ENCODE peak calls at places on chromosomes 6 and 20, in five cellular contexts. J, W, T, H and A are unnamed samples. For H3K4me1 and H3K36me3, the result is how much of the 10 kb centered on the place peaks cover.

GRCh38 chr6:215335-216034 is 76.8 kb upstream of the DUSP22 start:
- DNase-seq in W (peak), T (no peak), H (no peak), J (peak), A (no peak)

GRCh38 chr6:42304313-42304712 is 86.7 kb upstream of the MRPS10 start:
- DNase-seq in H (peak), W (peak), T (no peak), J (no peak), A (peak)

GRCh38 chr6:97129111-97129510 is 153.9 kb downstream of the MMS22L start:
- DNase-seq in J (no peak), H (no peak), W (peak), T (peak), A (no peak)

GRCh38 chr6:150528648-150529285 is 70.9 kb upstream of the PLEKHG1 start:
- DNase-seq in H (peak), J (no peak), W (peak), T (peak), A (peak)

GRCh38 chr20:32343438-32343837 is 14.7 kb upstream of the ASXL1 start:
- DNase-seq in W (peak), T (peak), J (no peak), H (no peak), A (no peak)

GRCh38 chr6:151627689-151628444 is 134.1 kb downstream of the CCDC170 start:
- DNase-seq in T (no peak), H (no peak), W (no peak), J (no peak), A (no peak)

GRCh38 chr6:28876702-28877101 is 47.1 kb downstream of the TRIM27 start:
- DNase-seq in T (no peak), J (no peak), H (no peak), W (no peak), A (no peak)

GRCh38 chr20:56430957-56431356 is 18.9 kb downstream of the CASS4 start:
- DNase-seq in J (no peak), H (no peak), T (no peak), W (no peak), A (no peak)

GRCh38 chr6:159887146-159887545 is 3.6 kb upstream of the MAS1 start:
- DNase-seq in T (no peak), W (no peak), H (no peak), J (no peak), A (no peak)

GRCh38 chr20:50865591-50865990 is 65.6 kb downstream of the ADNP start:
- DNase-seq in T (no peak), H (no peak), J (no peak), W (no peak), A (no peak)

GRCh38 chr6:93721386-93722048 is 302.2 kb upstream of the EPHA7 start:
- DNase-seq in T (peak), W (peak), J (no peak), H (no peak), A (peak)

GRCh38 chr6:27986928-27987725 is 30.1 kb downstream of the OR2B6 start:
- DNase-seq in T (peak), J (no peak), W (no peak), H (no peak), A (no peak)

GRCh38 chr6:52640170-52640569 is 30.7 kb upstream of the TMEM14A start:
- DNase-seq in T (peak), W (peak), J (no peak), H (no peak), A (no peak)

GRCh38 chr20:47160992-47161391 is 195.5 kb downstream of the ZMYND8 start:
- DNase-seq in T (no peak), J (peak), W (no peak), H (no peak), A (no peak)

GRCh38 chr20:13274311-13274965 is 53.4 kb downstream of the ISM1 start:
- DNase-seq in J (no peak), W (no peak), T (no peak), H (no peak), A (no peak)

GRCh38 chr20:16263582-16263981 is 309.7 kb downstream of the KIF16B start:
- DNase-seq in W (no peak), H (no peak), J (no peak), T (no peak), A (no peak)

GRCh38 chr6:157552171-157552747 is 171.3 kb downstream of the ZDHHC14 start:
- DNase-seq in J (no peak), T (no peak), H (no peak), W (no peak), A (no peak)

GRCh38 chr20:47241345-47241781 is 115.1 kb downstream of the ZMYND8 start:
- DNase-seq in J (no peak), T (peak), W (peak), H (no peak), A (no peak)

GRCh38 chr6:107800564-107801164 is 23.4 kb downstream of the SCML4 start:
- DNase-seq in W (peak), J (no peak), H (no peak), T (peak), A (no peak)

GRCh38 chr6:47242483-47243386 is 67.0 kb downstream of the TNFRSF21 start:
- DNase-seq in J (peak), W (peak), H (peak), T (peak), A (peak)

GRCh38 chr6:24831771-24832718 is 33.3 kb upstream of the ARMH2 start:
- DNase-seq in H (no peak), J (no peak), W (peak), T (no peak), A (no peak)

GRCh38 chr6:158655569-158656450 is 6.0 kb downstream of the SYTL3 start:
- DNase-seq in J (peak), T (peak), W (no peak), H (peak), A (no peak)

GRCh38 chr20:13286600-13286999 is 65.5 kb downstream of the ISM1 start:
- DNase-seq in W (no peak), H (no peak), T (no peak), J (peak), A (no peak)

GRCh38 chr20:50958733-50959542 is at the start of gene MOCS3:
- DNase-seq in J (peak), T (peak), H (peak), W (peak), A (peak)

DNA sequence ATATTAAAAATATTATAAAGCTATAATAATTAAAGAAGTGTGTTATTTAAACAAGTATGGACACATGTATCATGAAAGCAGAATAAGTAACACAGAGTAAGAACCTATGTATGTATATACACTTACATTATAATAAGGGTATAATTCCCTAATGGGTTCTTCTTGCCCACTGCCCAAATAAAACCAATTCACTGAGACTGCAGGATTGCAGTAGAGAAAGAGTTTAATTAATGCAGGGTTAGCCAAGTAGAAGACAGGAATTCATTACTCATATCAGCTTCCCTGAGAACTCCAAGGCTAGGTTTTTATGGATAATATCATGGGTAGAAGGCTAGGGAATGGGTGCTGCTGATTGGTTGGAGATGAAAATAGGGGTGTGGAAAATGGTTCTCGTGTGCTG is 53.8 kb upstream of the SAMD3 start:
- DNase-seq in T (no peak), J (no peak), W (no peak), H (no peak), A (no peak)
- H3K4me1 ChIP-seq in T (under half), J (under half), W (under half), H (under half), A (under half)

DNA sequence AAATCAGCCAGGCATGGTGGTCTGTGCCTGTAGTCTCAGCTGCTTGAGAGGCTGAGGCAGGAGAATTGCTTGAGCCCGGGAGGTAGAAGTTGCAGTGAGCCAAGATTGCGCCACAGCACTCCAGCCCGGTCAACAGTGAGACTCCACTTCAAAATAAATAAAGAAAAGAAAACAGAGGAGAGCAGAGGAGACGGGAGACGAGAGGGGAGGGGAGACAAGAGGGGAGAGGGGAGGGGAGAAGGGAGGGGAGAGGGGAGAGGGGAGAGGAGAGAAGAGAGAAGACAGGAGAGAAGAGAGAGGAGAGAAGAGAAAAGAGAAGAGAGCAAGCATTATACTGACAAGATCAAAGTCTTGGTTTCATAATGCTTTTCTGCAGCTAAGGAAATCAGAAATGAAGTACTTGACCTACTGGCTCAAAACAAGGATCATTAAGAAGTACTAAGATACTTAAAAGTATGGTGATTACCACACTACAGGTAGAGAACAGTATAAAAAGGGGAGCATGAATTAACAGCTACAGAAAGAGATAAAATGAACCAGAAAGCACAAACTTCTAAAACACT is 30.5 kb downstream of the FAM8A1 start:
- DNase-seq in T (peak), J (peak), W (peak), H (no peak), A (no peak)
- H3K36me3 ChIP-seq in T (under half), J (under half), W (under half), H (under half), A (under half)

DNA sequence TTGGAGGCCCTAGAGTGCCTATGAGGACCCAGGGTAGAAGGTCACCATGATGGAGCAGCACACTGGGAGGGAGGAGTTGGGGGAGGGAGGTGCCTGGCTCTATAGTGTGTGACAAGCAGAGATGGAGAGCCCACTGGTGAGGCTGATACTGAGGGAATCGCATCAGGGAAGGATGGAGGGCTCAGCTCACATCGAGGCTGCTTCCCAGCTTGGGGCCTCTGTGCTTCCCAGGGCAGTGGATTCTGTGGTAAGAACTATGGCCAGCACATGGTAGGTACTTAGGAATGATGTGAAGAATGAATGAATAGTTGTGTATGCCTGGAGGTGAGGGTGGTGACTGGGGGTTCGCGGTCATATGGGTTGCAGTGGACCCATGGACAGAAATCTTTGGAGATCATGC is 1.3 kb upstream of the EPB41L1 start:
- DNase-seq in H (peak), J (no peak), T (no peak), W (no peak), A (no peak)
- TF ChIP-seq CTCF in H (no peak), J (no peak), T (no peak), W (no peak), A (no peak)

GRCh38 chr6:16135078-16135477 is 6.2 kb downstream of the MYLIP start:
- DNase-seq in T (no peak), J (no peak), H (no peak), W (no peak), A (no peak)

GRCh38 chr6:16134430-16134829 is 5.5 kb downstream of the MYLIP start:
- DNase-seq in T (no peak), W (no peak), J (no peak), H (no peak), A (no peak)

GRCh38 chr6:16137451-16137801 is 8.5 kb downstream of the MYLIP start:
- DNase-seq in H (no peak), J (no peak), W (no peak), T (no peak), A (no peak)

GRCh38 chr6:16136086-16136485 is 7.2 kb downstream of the MYLIP start:
- DNase-seq in J (no peak), W (no peak), H (no peak), T (no peak), A (no peak)

DNA sequence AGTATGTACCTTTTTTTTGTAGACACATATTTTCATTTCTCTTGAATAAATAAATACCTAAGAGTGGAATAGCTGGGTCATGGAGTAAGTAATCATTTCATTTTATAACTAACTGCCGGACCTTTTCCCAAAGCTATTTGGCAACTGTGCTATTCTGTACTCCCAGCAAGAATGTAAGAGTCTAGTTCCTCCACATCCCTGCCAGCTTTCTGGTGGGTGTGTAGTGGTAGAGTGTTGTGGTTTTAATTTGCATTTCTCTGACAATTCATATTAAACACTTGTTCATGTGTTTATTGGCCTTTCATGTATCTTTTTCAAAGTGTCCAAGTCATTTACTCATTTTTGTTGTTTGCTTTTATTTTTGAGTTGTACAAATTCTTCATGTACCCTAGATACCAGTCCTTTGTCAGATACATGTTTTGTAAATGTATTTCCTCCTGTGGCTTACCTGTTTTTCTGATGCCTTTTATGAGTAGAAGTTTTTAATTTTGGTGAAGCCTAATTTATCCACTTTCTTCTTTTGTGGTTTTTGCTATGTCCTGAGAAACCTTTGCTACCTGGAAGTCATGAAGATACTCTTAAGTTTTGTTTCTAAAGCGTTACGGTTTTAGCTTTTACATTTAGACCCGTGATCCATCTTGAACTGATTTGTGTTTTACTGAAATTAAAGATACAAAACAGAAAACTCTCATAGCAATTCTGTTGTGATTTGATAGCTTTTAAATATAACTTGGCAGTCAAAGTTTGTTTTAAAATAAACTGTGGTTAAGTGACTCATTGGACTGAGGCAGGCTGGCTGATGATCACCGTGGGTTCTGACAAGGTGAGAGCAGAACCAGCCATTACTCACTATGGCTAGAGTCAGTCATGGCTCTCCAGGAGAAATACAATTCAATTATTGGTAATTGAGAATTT is 7.9 kb downstream of the MYLIP start:
- DNase-seq in T (peak), J (no peak), H (no peak), W (peak), A (no peak)
- H3K4me1 ChIP-seq in T (under half), J (half or more), H (half or more), W (under half), A (under half)

GRCh38 chr6:105177521-105177920 is 2.3 kb downstream of the POPDC3 start:
- DNase-seq in J (no peak), T (no peak), W (no peak), H (no peak), A (no peak)
- H3K36me3 ChIP-seq in J (under half), T (under half), W (under half), H (under half), A (under half)

DNA sequence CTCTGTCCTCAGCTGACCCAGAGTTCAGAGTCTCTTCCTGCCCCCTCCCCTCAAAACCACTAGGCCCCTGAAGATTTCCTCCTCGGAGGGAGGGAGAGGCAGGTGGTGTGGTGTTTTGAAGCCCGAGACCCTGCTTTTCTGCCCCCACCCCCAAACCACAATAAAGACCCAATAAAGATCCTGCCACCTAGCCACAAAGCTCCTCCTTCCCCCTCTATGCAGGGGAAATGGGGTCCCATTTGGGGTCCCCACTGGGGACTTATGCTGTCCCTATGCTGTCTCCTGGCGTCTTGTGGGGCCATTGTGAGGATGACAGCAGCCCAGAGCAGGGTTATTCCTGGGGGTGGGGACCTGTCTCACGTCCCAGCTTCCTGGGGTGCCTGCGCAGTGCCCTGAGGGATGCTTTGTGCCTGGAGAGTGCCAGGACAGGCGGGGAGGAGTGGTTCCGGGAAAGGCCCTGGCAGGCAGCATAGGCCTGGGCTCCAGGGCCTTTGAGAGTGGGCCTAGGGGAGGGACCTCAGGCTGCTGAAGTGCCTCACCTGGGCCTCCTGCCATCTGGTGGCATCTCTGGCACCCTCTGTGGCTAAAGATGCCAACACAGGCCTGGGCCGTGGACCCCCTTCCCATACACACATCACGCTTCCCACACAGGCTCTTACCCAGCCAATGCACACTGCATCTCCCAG is 8.0 kb upstream of the ARMC12 start:
- DNase-seq in H (peak), T (no peak), J (peak), W (no peak), A (peak)
- TF ChIP-seq CTCF in H (no peak), T (no peak), J (peak), W (no peak), A (no peak)

GRCh38 chr20:5606347-5606746 is 143.9 kb upstream of the SHLD1 start:
- DNase-seq in J (no peak), W (no peak), T (no peak), H (no peak), A (no peak)
- H3K4me1 ChIP-seq in J (half or more), W (under half), T (under half), H (under half), A (under half)